ENCODE peak calls at places on chromosomes 4 and X, in nine cellular contexts. P is AG04450; O is renal cortical epithelial cell; C is lung microvascular endothelial cell; V is choroid plexus epithelial cell; B is H4; X is LoVo; R is activated T-cell treated with anti-CD3 and anti-CD28 coated beads, Interleukin-2, amount 50 U/mL, for 4 hours; J is COLO829. W is an unnamed sample.

GRCh38 chrX:110402091-110402854 is 43.6 kb downstream of the RTL9 start:
- DNase-seq in P (no peak), O (peak), C (no peak), V (peak), B (peak), X (peak), R (no peak), J (no peak), W (no peak)

GRCh38 chrX:69046996-69047490 is 118.2 kb downstream of the PJA1 start:
- DNase-seq in P (no peak), O (no peak), C (no peak), V (no peak), B (no peak), X (no peak), R (no peak), J (no peak), W (no peak)

GRCh38 chr4:135065366-135065765 is 863.8 kb upstream of the PABPC4L start:
- DNase-seq in P (no peak), O (peak), C (no peak), V (no peak), B (peak), X (no peak), R (no peak), J (peak), W (no peak)

GRCh38 chrX:13078739-13079444 is 34.5 kb upstream of the FAM9C start:
- DNase-seq in P (no peak), O (peak), C (peak), V (peak), B (peak), X (peak), R (no peak), J (no peak), W (no peak)

GRCh38 chr4:85005865-85006377 is 39.4 kb upstream of the WDFY3 start:
- DNase-seq in P (peak), O (peak), C (peak), V (peak), B (peak), X (no peak), R (no peak), J (peak), W (no peak)

GRCh38 chr4:119517361-119518229 is 111.0 kb downstream of the PDE5A start:
- DNase-seq in P (peak), O (no peak), C (peak), V (peak), B (no peak), X (no peak), R (no peak), J (no peak), W (no peak)

GRCh38 chr4:17448689-17449088 is 63.2 kb downstream of the QDPR start:
- DNase-seq in P (peak), O (peak), C (peak), V (peak), B (peak), X (no peak), R (no peak), J (no peak), W (no peak)

GRCh38 chrX:24023972-24024664 is 2.9 kb downstream of the KLHL15 start:
- DNase-seq in P (no peak), O (no peak), C (peak), V (peak), B (peak), X (no peak), R (no peak), J (no peak), W (peak)

GRCh38 chr4:95267081-95267480 is 281.7 kb downstream of the UNC5C start:
- DNase-seq in P (no peak), O (peak), C (peak), V (peak), B (no peak), X (no peak), R (no peak), J (no peak), W (no peak)

GRCh38 chrX:106726485-106727437 is at the start of gene RNF128:
- DNase-seq in P (no peak), O (peak), C (peak), V (peak), B (no peak), X (peak), R (no peak), J (no peak), W (peak)